ENCODE peak calls at places on chromosomes 5 and 9, in six cellular contexts. R, Z, L, W, U and C are unnamed samples.

GRCh38 chr5:80399553-80400239 is 8.2 kb upstream of the ZFYVE16 start:
- DNase-seq in U (peak; percentile 78), Z (no peak), L (peak; percentile 8), W (peak; percentile 16), R (peak; percentile 88), C (peak; percentile 46)

GRCh38 chr5:64497390-64497789 is 8.4 kb upstream of the RGS7BP start:
- DNase-seq in Z (no peak), W (no peak), R (peak; percentile 50), U (no peak), L (peak; percentile 84), C (no peak)

GRCh38 chr5:64707191-64707590 is 16.9 kb downstream of the SHISAL2B start:
- DNase-seq in R (no peak), Z (no peak), L (no peak), U (no peak), W (no peak), C (no peak)

GRCh38 chr9:26949604-26950003 is 2.6 kb upstream of the PLAA start:
- DNase-seq in Z (peak; percentile 64), W (no peak), U (no peak), R (peak; percentile 33), L (peak; percentile 42), C (no peak)

GRCh38 chr9:128120061-128120740 is 7.3 kb downstream of the PTGES2 start:
- DNase-seq in L (no peak), U (peak; percentile 40), Z (no peak), W (no peak), R (no peak), C (no peak)

GRCh38 chr9:121612511-121612998 is 38.9 kb upstream of the DAB2IP start:
- DNase-seq in W (no peak), L (no peak), R (no peak), Z (no peak), U (no peak), C (no peak)

GRCh38 chr5:80414113-80414512 is 6.2 kb downstream of the ZFYVE16 start:
- DNase-seq in U (no peak), L (no peak), Z (no peak), W (no peak), R (peak; percentile 45), C (no peak)

GRCh38 chr9:23771746-23772145 is 54.3 kb downstream of the ELAVL2 start:
- DNase-seq in L (peak; percentile 29), W (no peak), U (no peak), R (no peak), Z (no peak), C (no peak)

GRCh38 chr5:126754609-126755008 is 22.3 kb upstream of the LMNB1 start:
- DNase-seq in R (no peak), Z (no peak), U (no peak), L (no peak), W (no peak), C (no peak)

GRCh38 chr9:119441338-119441737 is 72.1 kb upstream of the BRINP1 start:
- DNase-seq in R (no peak), L (no peak), U (no peak), Z (no peak), W (no peak), C (no peak)

GRCh38 chr5:7897014-7897600 is 28.2 kb downstream of the MTRR start:
- DNase-seq in Z (no peak), U (peak; percentile 79), L (peak; percentile 73), W (peak; percentile 27), R (peak; percentile 65), C (no peak)

GRCh38 chr9:92875373-92875772 is 2.5 kb downstream of the ZNF484 start:
- DNase-seq in U (no peak), R (no peak), W (no peak), L (no peak), Z (no peak), C (no peak)

GRCh38 chr5:132327278-132327959 is 33.2 kb downstream of the SLC22A4 start:
- DNase-seq in L (no peak), R (peak; percentile 42), U (no peak), W (peak; percentile 33), Z (no peak), C (no peak)

GRCh38 chr5:59842999-59843398 is 50.5 kb downstream of the PDE4D start:
- DNase-seq in L (no peak), R (peak; percentile 6), U (no peak), W (no peak), Z (no peak), C (no peak)

GRCh38 chr9:116137581-116137980 is 16.0 kb upstream of the PAPPA start:
- DNase-seq in Z (no peak), L (no peak), U (no peak), R (peak; percentile 50), W (no peak), C (no peak)

GRCh38 chr5:133913413-133914155 is 54.8 kb downstream of the C5orf15 start:
- DNase-seq in Z (no peak), R (no peak), W (no peak), L (no peak), U (no peak), C (no peak)

GRCh38 chr9:113935677-113936380 is 59.7 kb downstream of the ZNF618 start:
- DNase-seq in L (no peak), R (no peak), Z (no peak), U (no peak), W (no peak), C (no peak)

GRCh38 chr9:80874276-80874675 is 815.1 kb downstream of the TLE1 start:
- DNase-seq in L (peak; percentile 80), R (peak; percentile 42), Z (no peak), U (no peak), W (no peak), C (no peak)

GRCh38 chr5:36356915-36357314 is 55.2 kb upstream of the RANBP3L start:
- DNase-seq in W (no peak), L (no peak), Z (no peak), U (no peak), R (no peak), C (no peak)

GRCh38 chr5:36363101-36363500 is 61.4 kb upstream of the RANBP3L start:
- DNase-seq in W (no peak), R (peak; percentile 72), Z (no peak), U (no peak), L (peak; percentile 63), C (no peak)

GRCh38 chr5:36359267-36359666 is 57.6 kb upstream of the RANBP3L start:
- DNase-seq in W (no peak), Z (no peak), R (no peak), U (no peak), L (no peak), C (no peak)

GRCh38 chr5:36357391-36357790 is 55.7 kb upstream of the RANBP3L start:
- DNase-seq in L (no peak), R (peak; percentile 78), Z (no peak), U (no peak), W (no peak), C (no peak)

GRCh38 chr5:36360311-36360710 is 58.6 kb upstream of the RANBP3L start:
- DNase-seq in U (no peak), L (no peak), R (no peak), Z (no peak), W (no peak), C (peak; percentile 90)
- H3K9ac ChIP-seq in U (no peak overlapping the region), L (no peak overlapping the region), R (no peak overlapping the region), Z (no peak overlapping the region), W (no peak overlapping the region), C (no peak overlapping the region)

GRCh38 chr9:82890401-82890800 is 172.5 kb downstream of the RASEF start:
- DNase-seq in W (no peak), Z (no peak), U (no peak), L (no peak), R (no peak), C (no peak)

GRCh38 chr9:82890865-82891264 is 172.1 kb downstream of the RASEF start:
- DNase-seq in R (no peak), U (no peak), W (no peak), Z (no peak), L (no peak), C (no peak)

GRCh38 chr9:82891321-82891720 is 171.6 kb downstream of the RASEF start:
- DNase-seq in L (no peak), W (no peak), R (no peak), U (no peak), Z (no peak), C (no peak)

GRCh38 chr9:82894961-82895902 is 167.7 kb downstream of the RASEF start:
- DNase-seq in W (peak; percentile 41), U (no peak), Z (no peak), L (no peak), R (no peak), C (no peak)
- H3K9me2 ChIP-seq in W (no peaks in the 10 kb centered on the region), U (no peaks in the 10 kb centered on the region), Z (no peaks in the 10 kb centered on the region), L (no peaks in the 10 kb centered on the region), R (no peaks in the 10 kb centered on the region), C (no peaks in the 10 kb centered on the region)

GRCh38 chr5:66793049-66793448 is 196.9 kb downstream of the MAST4 start:
- DNase-seq in U (no peak), Z (no peak), W (no peak), L (no peak), R (no peak), C (no peak)
- H3K79me2 ChIP-seq in U (no peaks in the 10 kb centered on the region), Z (no peaks in the 10 kb centered on the region), W (no peaks in the 10 kb centered on the region), L (no peaks in the 10 kb centered on the region), R (no peaks in the 10 kb centered on the region), C (no peaks in the 10 kb centered on the region)

GRCh38 chr5:159362190-159362589 is 31.9 kb upstream of the IL12B start:
- DNase-seq in W (no peak), R (no peak), U (no peak), L (no peak), Z (no peak), C (no peak)
- H3K9ac ChIP-seq in W (no peak overlapping the region), R (no peak overlapping the region), U (no peak overlapping the region), L (no peak overlapping the region), Z (no peak overlapping the region), C (no peak overlapping the region)

DNA sequence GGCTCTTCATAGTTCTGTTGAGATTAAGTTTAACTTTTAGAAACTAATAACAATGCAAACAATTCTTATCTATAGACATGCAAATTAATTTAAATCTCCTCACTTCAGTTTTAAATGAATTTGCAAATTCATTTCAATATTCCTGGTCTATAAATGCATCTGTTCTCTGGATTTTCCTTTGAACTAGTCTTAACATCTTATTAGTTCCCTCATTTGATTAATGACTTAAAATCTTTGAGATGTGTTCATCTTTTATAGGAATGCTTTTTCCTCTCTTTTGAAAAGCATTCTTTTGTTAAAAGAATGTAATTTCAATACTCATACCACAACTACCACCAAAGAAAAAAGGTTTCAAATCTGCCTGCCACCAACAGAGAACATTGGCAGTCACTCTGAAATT is 169.4 kb downstream of the RASEF start:
- DNase-seq in L (no peak), W (no peak), U (no peak), Z (no peak), R (no peak), C (no peak)
- H3K9me2 ChIP-seq in L (no peaks in the 10 kb centered on the region), W (no peaks in the 10 kb centered on the region), U (no peaks in the 10 kb centered on the region), Z (no peaks in the 10 kb centered on the region), R (no peaks in the 10 kb centered on the region), C (no peaks in the 10 kb centered on the region)

DNA sequence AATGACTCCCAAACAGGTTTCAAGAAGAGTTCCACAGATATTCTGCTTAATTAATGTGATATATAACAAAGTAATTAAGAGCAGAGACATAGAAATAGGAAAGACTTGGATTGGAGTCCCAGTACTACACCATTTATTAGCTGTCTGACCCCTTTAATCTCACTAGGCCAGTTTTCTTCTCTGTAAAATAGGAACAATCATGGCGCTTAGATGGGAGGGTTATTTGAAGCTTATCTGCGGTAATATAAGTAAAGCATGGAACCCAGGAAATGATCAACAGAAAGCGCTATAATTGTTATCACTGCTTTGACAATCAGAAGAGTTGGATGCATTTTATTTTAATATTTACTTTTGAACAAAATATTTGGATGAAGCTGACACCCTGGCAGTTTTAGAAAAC is 71.3 kb upstream of the IFNE start:
- DNase-seq in W (no peak), U (no peak), R (no peak), L (no peak), Z (no peak), C (no peak)
- H3K79me2 ChIP-seq in W (no peaks in the 10 kb centered on the region), U (no peaks in the 10 kb centered on the region), R (peaks cover 100% of the 10 kb centered on the region), L (peaks cover 100% of the 10 kb centered on the region), Z (peaks cover 100% of the 10 kb centered on the region), C (no peaks in the 10 kb centered on the region)